ENCODE peak calls at places on chromosomes 13 and 19, in six cellular contexts. Y, D, B, G, E and M are unnamed samples. For H3K9me3, the result is how much of the 10 kb centered on the place peaks cover.

GRCh38 chr13:110130431-110130830 is 176.5 kb downstream of the COL4A1 start:
- DNase-seq in Y (no peak), D (no peak), B (no peak), G (no peak), E (no peak), M (no peak)

GRCh38 chr13:73387318-73387717 is 328.5 kb downstream of the KLF5 start:
- DNase-seq in Y (no peak), D (no peak), B (no peak), G (no peak), E (no peak), M (no peak)

GRCh38 chr19:6214881-6215541 is 64.8 kb downstream of the MLLT1 start:
- DNase-seq in Y (no peak), D (no peak), B (no peak), G (no peak), E (no peak), M (no peak)

GRCh38 chr19:13613447-13613846 is 107.2 kb upstream of the CACNA1A start:
- DNase-seq in Y (no peak), D (no peak), B (no peak), G (no peak), E (no peak), M (no peak)

GRCh38 chr13:23966691-23967615 is 69.7 kb upstream of the C1QTNF9B start:
- DNase-seq in Y (peak), D (peak), B (no peak), G (no peak), E (no peak), M (no peak)

GRCh38 chr19:17687857-17688784 is at the start of gene UNC13A:
- DNase-seq in Y (no peak), D (peak), B (peak), G (no peak), E (peak), M (peak)

GRCh38 chr13:77377016-77377415 is 50.1 kb upstream of the MYCBP2 start:
- DNase-seq in Y (no peak), D (no peak), B (no peak), G (no peak), E (no peak), M (no peak)

GRCh38 chr13:79448413-79448812 is 32.5 kb upstream of the NDFIP2 start:
- DNase-seq in Y (no peak), D (peak), B (peak), G (no peak), E (no peak), M (peak)

GRCh38 chr19:14979498-14980255 is at the start of gene SLC1A6:
- DNase-seq in Y (no peak), D (no peak), B (peak), G (no peak), E (peak), M (no peak)

GRCh38 chr13:112690242-112690943 is 555 bp downstream of the ATP11A start:
- DNase-seq in Y (no peak), D (peak), B (peak), G (no peak), E (no peak), M (no peak)

GRCh38 chr13:72304121-72304745 is 423.2 kb downstream of the MZT1 start:
- DNase-seq in Y (no peak), D (no peak), B (no peak), G (no peak), E (no peak), M (no peak)

GRCh38 chr13:49701481-49701880 is 10.2 kb upstream of the EBPL start:
- DNase-seq in Y (no peak), D (no peak), B (no peak), G (no peak), E (no peak), M (no peak)

GRCh38 chr19:20513179-20513934 is 52.2 kb downstream of the ZNF737 start:
- DNase-seq in Y (no peak), D (no peak), B (no peak), G (no peak), E (no peak), M (no peak)

GRCh38 chr13:63542704-63543215 is 2127.1 kb upstream of the PCDH20 start:
- DNase-seq in Y (no peak), D (no peak), B (no peak), G (no peak), E (no peak), M (no peak)

GRCh38 chr19:56423276-56423984 is 19.3 kb downstream of the ZNF583 start:
- DNase-seq in Y (no peak), D (no peak), B (no peak), G (no peak), E (no peak), M (no peak)
- H3K9me3 ChIP-seq in Y (under half), D (under half), B (half or more), G (under half), E (half or more), M (half or more)

DNA sequence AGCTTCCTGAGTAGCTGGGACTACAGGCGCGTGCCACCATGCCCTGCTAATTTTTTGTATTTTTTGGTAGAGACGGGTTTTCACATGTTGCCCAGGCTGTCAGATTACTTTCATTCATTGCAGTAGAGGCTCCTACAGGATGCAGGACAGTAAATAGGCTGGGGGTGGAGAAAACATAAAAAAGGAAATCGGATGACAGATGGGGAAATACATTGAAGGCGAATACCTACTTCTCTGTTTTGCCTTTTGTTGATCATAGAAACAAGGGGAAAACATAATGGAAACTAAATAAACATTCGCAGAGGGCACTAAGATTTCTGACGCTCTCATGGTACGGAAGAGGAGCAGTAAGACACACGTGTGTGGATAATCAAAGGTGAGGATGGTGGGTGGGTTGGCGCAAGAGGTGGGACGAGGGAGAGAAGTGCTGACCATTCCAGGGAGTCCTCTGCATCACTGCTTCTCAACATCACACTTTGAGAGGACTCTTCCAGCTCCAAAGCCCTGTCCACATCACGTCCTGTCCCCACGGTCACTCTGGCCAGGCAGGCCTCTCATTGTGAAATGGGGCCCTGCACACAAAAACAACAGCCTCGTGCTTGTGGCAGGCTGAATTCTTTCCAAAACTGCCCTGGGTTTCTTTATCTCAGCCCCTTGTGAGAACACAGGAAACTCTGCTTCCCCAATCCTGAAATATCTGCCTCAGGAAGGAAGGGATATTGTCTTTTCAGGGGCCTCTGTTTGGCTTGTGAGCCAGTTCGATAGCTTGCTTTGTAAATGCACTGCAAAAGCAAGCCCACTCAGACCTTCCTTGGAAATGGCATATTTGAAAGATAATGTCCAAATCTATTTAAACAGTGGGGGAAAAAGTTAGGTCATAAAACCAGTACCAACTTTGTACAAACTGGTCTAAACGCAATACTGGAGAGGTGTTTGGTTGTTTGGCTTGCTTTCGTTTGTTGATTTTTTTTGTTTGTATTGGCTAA is 188.5 kb downstream of the FOXO1 start:
- DNase-seq in Y (no peak), D (no peak), B (no peak), G (no peak), E (no peak), M (no peak)
- H3K27ac ChIP-seq in Y (no peak), D (no peak), B (no peak), G (no peak), E (no peak), M (no peak)

DNA sequence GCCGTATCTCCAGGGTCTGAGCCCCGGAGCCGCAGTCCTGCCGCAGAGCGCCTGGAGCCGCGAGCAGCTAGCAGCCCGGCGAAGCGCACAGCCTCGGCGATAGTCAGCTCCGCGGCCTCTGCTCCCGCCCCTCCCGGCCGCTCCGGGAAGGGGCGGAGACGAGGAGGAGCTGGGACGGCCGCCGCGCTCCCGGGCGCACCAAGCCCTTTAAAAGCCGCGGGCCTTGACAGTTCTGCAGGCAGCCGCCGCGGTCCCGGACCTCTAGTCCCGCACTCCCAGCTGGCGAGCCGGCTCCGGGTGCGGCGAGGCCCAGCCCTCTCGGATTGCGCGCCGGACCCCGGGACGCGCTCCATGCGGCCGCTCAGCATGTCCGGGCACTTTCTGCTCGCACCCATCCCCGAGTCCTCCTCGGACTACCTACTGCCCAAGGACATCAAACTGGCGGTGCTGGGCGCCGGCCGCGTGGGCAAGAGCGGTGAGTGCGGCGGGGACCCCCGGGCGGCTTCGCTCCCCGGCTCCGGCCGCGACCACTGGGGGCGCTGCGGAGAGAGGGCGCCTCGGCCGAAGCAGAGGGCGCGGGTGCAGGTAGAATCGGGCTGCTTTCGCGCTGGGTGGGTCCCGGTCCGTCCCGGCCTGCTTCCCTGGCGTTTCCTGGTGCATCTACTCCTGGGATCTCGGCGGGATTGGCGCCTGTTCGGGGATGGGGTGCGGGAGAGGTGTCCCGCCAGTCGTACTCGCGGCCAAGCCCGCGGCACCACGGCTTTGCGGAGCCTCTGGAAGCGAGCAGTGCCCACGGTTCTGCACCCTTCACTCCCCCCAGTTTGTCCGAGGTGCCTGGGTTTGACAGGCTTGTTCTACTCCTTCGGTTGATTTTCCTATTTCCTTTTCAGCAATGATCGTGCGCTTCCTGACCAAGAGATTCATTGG is at the start of gene RASL11A:
- DNase-seq in Y (no peak), D (peak), B (peak), G (peak), E (peak), M (peak)
- TF ChIP-seq EZH2 in Y (no peak), D (no peak), B (no peak), G (no peak), E (no peak), M (no peak)

DNA sequence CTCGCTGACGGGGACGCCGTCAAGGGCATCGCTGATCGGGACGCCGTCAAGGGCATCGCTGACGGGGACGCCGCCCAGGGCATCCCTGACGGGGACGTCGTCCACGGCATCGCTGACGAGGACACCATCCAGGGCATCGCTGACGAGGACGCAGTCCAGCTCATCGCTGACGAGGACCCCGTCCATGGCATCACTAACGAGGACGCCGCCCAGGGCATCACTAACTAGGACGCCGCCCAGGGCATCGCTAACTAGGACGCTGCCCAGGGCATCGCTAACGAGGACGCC is 945.2 kb downstream of the TUBA3C start:
- DNase-seq in Y (no peak), D (no peak), B (no peak), G (no peak), E (no peak), M (no peak)
- H3K9me3 ChIP-seq in Y (under half), D (under half), B (half or more), G (under half), E (half or more), M (under half)

GRCh38 chr13:62510906-62511655 is 1095.4 kb upstream of the PCDH20 start:
- DNase-seq in Y (peak), D (peak), B (no peak), G (no peak), E (no peak), M (no peak)

DNA sequence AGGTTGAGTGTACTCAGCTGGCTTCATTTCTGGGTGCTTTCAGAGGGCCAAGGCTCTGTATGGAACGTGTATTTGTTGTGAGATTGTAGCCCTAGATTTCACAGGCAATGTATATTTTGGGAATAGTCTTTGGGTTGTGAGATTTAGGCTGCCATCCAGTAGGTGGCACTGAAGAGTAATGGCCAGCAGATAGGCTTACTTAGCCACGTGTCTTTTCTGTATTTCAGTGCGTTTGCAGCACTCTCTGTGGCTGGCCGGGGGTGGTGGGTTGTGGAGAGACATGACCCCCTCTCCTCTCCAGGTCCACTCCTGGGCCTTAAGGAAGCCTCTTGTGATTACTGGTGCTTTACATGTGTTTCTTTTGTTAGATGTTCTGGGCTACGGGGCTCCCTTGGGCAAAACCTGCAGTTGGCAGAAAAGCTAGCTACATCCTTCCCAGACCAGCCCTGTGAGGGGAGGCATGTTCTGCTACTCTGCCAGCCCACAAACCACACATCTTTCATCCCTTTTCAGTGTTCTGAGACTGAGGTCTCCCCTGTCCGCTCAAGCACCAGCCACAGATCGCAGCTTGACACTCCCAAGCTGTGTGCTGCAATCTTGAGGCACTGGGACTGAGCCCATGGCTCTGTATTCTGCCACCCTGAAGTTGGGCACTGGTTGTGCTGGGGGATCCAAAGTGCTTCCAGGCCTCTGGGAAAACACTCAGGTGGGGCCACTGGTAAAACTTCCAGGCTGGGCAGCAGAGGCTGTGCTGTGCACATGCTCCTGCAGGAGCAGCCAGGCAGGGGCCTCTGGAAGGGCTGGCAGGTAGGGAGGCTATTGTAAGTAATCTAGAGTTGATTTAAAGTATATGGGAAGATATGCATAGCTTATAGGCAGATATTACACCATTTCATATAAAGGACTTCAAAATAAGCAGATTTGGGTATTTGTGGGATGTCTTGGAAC is 1096.8 kb upstream of the PCDH20 start:
- DNase-seq in Y (peak), D (peak), B (no peak), G (peak), E (peak), M (peak)
- H3K27ac ChIP-seq in Y (no peak), D (no peak), B (no peak), G (no peak), E (no peak), M (no peak)

DNA sequence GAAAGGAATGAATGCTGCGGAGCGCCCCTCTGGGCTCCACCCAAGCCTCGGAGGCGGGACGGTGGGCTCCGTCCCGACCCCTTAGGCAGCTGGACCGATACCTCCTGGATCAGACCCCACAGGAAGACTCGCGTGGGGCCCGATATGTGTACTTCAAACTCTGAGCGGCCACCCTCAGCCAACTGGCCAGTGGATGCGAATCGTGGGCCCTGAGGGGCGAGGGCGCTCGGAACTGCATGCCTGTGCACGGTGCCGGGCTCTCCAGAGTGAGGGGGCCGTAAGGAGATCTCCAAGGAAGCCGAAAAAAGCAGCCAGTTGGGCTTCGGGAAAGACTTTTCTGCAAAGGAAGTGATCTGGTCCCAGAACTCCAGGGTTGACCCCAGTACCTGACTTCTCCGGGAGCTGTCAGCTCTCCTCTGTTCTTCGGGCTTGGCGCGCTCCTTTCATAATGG is 8.6 kb downstream of the PDX1 start:
- DNase-seq in Y (no peak), D (no peak), B (no peak), G (no peak), E (peak), M (no peak)
- TF ChIP-seq EZH2 in Y (no peak), D (no peak), B (no peak), G (no peak), E (peak), M (peak)

GRCh38 chr13:26348966-26349365 is 95.0 kb downstream of the CDK8 start:
- DNase-seq in Y (no peak), D (no peak), B (no peak), G (no peak), E (no peak), M (no peak)
- H3K9me3 ChIP-seq in Y (under half), D (under half), B (under half), G (under half), E (under half), M (under half)

DNA sequence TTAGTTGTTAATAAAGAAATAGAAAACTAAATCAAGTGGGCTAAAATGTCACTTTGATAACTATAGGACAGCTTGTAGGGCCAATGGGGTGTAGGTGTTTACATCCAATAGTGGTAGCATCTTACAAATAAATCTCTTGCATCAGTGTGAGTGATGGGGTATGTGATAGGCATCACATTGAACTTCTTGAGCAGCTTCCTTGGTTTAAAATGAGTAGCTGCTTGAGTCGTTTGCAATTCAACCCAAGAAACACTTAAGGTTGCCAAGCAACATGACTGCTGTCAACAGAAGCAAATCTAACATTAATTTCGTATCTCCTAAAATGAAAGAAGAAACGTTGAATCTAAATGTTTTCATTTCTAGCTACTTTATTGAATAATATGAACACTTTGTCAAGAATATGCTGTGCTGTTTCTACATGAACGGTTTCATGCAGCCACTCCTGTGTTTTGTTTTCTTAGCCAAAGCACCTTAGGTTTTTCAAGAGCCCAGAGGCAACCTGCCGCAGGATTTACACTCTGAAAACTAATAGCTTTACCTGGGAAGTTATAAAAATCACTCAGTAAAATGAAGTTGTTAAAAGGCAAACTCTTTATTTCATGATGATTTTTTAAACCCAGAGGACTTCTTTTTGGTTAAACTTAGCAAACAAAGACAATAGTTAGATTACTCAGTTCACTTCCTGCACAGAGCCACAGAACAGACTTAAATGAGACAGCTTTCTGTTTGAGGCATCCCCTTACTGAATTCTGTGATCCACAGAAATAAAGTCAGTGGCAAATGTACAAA is 305.2 kb downstream of the MTUS2 start:
- DNase-seq in Y (no peak), D (peak), B (no peak), G (no peak), E (no peak), M (no peak)
- H3K27ac ChIP-seq in Y (peak), D (no peak), B (no peak), G (no peak), E (no peak), M (no peak)

GRCh38 chr19:55453861-55454260 is 7.6 kb downstream of the ISOC2 start:
- DNase-seq in Y (no peak), D (no peak), B (no peak), G (no peak), E (no peak), M (no peak)

GRCh38 chr19:55451163-55451521 is 8.0 kb upstream of the SHISA7 start:
- DNase-seq in Y (no peak), D (no peak), B (no peak), G (no peak), E (no peak), M (no peak)

GRCh38 chr19:55452381-55453325 is 8.8 kb downstream of the ISOC2 start:
- DNase-seq in Y (no peak), D (no peak), B (peak), G (no peak), E (peak), M (peak)

GRCh38 chr19:55449469-55449868 is 6.4 kb upstream of the SHISA7 start:
- DNase-seq in Y (no peak), D (no peak), B (no peak), G (no peak), E (no peak), M (no peak)

GRCh38 chr19:55451522-55452380 is 8.7 kb upstream of the SHISA7 start:
- DNase-seq in Y (no peak), D (no peak), B (no peak), G (no peak), E (peak), M (no peak)
- TF ChIP-seq EZH2 in Y (no peak), D (no peak), B (peak), G (no peak), E (peak), M (peak)